ENCODE peak calls at places on chromosomes 12 and 14, in five cellular contexts. R is BJ, C is HL-60, W is tibial nerve, Y is psoas muscle. K is an unnamed sample.

GRCh38 chr14:67539116-67539515 is 6.0 kb downstream of the PLEKHH1 start:
- DNase-seq in W (no peak), R (no peak), C (no peak), Y (no peak), K (no peak)

GRCh38 chr14:36934304-36934703 is 238.1 kb downstream of the SLC25A21 start:
- DNase-seq in W (no peak), Y (no peak), R (no peak), C (no peak), K (no peak)

GRCh38 chr14:61188196-61188595 is 92.9 kb downstream of the TMEM30B start:
- DNase-seq in C (no peak), Y (peak; percentile 62), W (no peak), R (no peak), K (peak; percentile 90)

GRCh38 chr14:54713364-54713763 is 146.4 kb downstream of the SAMD4A start:
- DNase-seq in W (no peak), R (peak; percentile 39), Y (no peak), C (no peak), K (no peak)

GRCh38 chr14:75049731-75050201 is 1.5 kb downstream of the MLH3 start:
- DNase-seq in W (no peak), R (no peak), C (peak; percentile 14), Y (no peak), K (no peak)

GRCh38 chr12:107513636-107514400 is 171.8 kb upstream of the PWP1 start:
- DNase-seq in R (no peak), C (no peak), Y (no peak), W (no peak), K (no peak)

GRCh38 chr12:57864811-57865751 is 18.6 kb upstream of the CTDSP2 start:
- DNase-seq in Y (peak; percentile 86), W (peak; percentile 58), C (no peak), R (peak; percentile 38), K (peak; percentile 72)

GRCh38 chr12:113135178-113136127 is at the start of gene RASAL1:
- DNase-seq in W (no peak), C (peak; percentile 70), R (no peak), Y (peak; percentile 35), K (no peak)

GRCh38 chr14:50425816-50426215 is 29.1 kb upstream of the CDKL1 start:
- DNase-seq in Y (no peak), W (no peak), R (peak; percentile 40), C (peak; percentile 14), K (no peak)

GRCh38 chr12:108511633-108512540 is 3.2 kb upstream of the FICD start:
- DNase-seq in W (peak; percentile 63), Y (peak; percentile 55), C (no peak), R (no peak), K (peak; percentile 64)

GRCh38 chr14:99522457-99522891 is 41.3 kb downstream of the CCNK start:
- DNase-seq in C (no peak), R (no peak), Y (peak; percentile 44), W (no peak), K (no peak)

GRCh38 chr14:99244960-99245340 is 27.0 kb downstream of the BCL11B start:
- DNase-seq in Y (no peak), R (no peak), C (no peak), W (no peak), K (no peak)

GRCh38 chr14:68248481-68249255 is 429.1 kb downstream of the RAD51B start:
- DNase-seq in Y (peak; percentile 49), R (no peak), C (no peak), W (no peak), K (no peak)

GRCh38 chr14:77027538-77028383 is 747 bp downstream of the IRF2BPL start:
- DNase-seq in W (no peak), R (no peak), C (peak; percentile 27), Y (peak; percentile 76), K (peak; percentile 94)
- TF ChIP-seq CTCF in W (peak; percentile 13), R (peak; percentile 49), C (no peak), Y (peak; percentile 13), K (no peak)

GRCh38 chr14:83940253-83940652 is 1589.7 kb upstream of the FLRT2 start:
- DNase-seq in Y (no peak), R (no peak), W (no peak), C (no peak), K (no peak)
- TF ChIP-seq CTCF in Y (no peak), R (no peak), W (no peak), C (no peak), K (no peak)

GRCh38 chr14:76373456-76373855 is 2.5 kb upstream of the ESRRB start:
- DNase-seq in R (no peak), Y (no peak), W (no peak), C (no peak), K (no peak)
- TF ChIP-seq CTCF in R (no peak), Y (no peak), W (no peak), C (no peak), K (no peak)

GRCh38 chr14:102184678-102185040 is 45.0 kb downstream of the WDR20 start:
- DNase-seq in W (no peak), C (no peak), R (no peak), Y (no peak), K (no peak)

GRCh38 chr14:102182190-102182589 is 42.5 kb downstream of the WDR20 start:
- DNase-seq in W (no peak), Y (no peak), R (peak; percentile 33), C (no peak), K (no peak)

GRCh38 chr14:102185360-102185759 is 45.7 kb downstream of the WDR20 start:
- DNase-seq in R (no peak), W (no peak), Y (no peak), C (no peak), K (no peak)

GRCh38 chr14:102182901-102183619 is 43.4 kb downstream of the WDR20 start:
- DNase-seq in Y (no peak), C (no peak), W (no peak), R (no peak), K (no peak)

GRCh38 chr14:102183922-102184677 is 44.4 kb downstream of the WDR20 start:
- DNase-seq in W (no peak), R (no peak), Y (no peak), C (no peak), K (no peak)
- TF ChIP-seq CTCF in W (no peak), R (no peak), Y (no peak), C (no peak), K (no peak)

GRCh38 chr12:15227004-15227679 is 5.9 kb upstream of the RERG start:
- DNase-seq in R (no peak), Y (peak; percentile 46), W (peak; percentile 19), C (no peak), K (no peak)
- TF ChIP-seq CTCF in R (peak; percentile 69), Y (peak; percentile 66), W (peak; percentile 39), C (peak; percentile 35), K (no peak)

DNA sequence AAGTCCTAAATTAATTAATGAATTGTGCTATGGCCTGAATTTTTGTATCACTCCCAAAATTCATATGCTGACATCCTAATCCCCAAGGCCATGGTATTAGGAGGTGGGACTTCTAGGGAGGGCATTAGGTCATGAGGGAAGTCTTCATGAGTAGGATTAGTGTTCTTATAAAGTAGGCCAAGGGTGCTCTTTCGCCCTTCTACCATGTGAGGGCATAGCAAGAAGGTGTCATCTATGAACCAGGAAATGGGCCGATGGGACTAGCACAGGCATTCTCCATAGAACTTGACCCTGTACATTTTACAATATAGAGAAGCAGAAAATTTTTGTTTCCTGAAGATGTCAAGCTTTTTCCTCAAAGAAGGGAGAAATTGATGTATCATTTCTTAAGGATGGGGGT is 12.5 kb downstream of the SYT10 start:
- DNase-seq in C (no peak), W (no peak), Y (no peak), R (no peak), K (no peak)
- TF ChIP-seq CTCF in C (peak; percentile 36), W (no peak), Y (no peak), R (no peak), K (no peak)

GRCh38 chr14:23093993-23094665 is 807 bp downstream of the ACIN1 start:
- DNase-seq in W (no peak), R (no peak), Y (no peak), C (no peak), K (no peak)
- TF ChIP-seq CTCF in W (no peak), R (peak; percentile 43), Y (no peak), C (no peak), K (no peak)

DNA sequence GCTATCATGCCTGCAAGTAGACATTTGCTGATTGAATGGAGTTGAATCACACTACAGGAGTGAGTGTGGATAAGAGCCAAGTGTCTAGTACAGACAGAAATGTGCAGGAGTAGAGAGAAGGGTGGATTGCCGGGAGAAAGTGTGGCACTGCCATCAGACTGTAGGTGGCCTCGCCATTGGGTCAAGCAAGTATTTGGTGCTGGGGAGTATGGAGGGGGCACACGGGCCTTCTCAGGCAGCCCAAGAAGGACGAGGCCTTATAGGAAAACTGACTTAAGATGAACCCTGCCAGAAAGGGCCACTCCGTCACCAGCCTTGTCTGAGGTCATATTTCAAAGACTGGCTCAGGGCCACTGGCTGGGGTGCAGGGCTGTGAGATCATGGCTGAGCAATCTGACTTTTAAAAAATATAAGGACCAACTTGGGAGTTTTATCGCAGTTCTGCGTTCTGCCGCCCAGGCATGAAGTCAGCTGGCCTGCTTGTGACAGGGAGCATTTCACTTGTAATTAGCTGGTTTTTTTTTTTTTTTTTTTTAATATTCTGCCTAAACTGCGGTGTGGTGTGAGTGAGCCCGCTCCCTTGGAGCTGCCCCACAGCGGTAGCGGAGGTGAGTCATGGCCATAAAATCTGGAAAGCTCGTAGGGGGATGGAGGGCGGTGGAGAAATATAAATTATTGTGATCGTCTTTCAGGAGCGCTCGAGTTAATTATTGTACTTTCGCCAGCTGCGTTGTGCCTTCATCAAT is 231.7 kb downstream of the C12orf75 start:
- DNase-seq in Y (peak; percentile 56), C (no peak), R (peak; percentile 15), W (no peak), K (peak; percentile 16)
- TF ChIP-seq CTCF in Y (no peak), C (no peak), R (no peak), W (no peak), K (no peak)

K was measured in lower leg skin.